ENCODE peak calls at places on chromosomes 12 and 14, in four cellular contexts. Q is stomach; T is cardiac muscle cell; K is CD4-positive, alpha-beta T cell. O is an unnamed sample.

GRCh38 chr12:129716825-129717224 is 187.0 kb downstream of the TMEM132D start:
- DNase-seq in Q (no peak), T (no peak), K (no peak), O (no peak)

GRCh38 chr12:3550839-3551238 is 59.8 kb downstream of the PRMT8 start:
- DNase-seq in Q (no peak), T (no peak), K (no peak), O (no peak)

GRCh38 chr14:29227631-29228030 is 461.0 kb downstream of the FOXG1 start:
- DNase-seq in Q (no peak), T (peak; percentile 32), K (no peak), O (no peak)

GRCh38 chr14:77116194-77116817 is 18.2 kb downstream of the CIPC start:
- DNase-seq in Q (no peak), T (no peak), K (no peak), O (no peak)

GRCh38 chr14:102759416-102759815 is 17.8 kb upstream of the TRAF3 start:
- DNase-seq in Q (no peak), T (no peak), K (no peak), O (no peak)

GRCh38 chr12:113062502-113063395 is 6.2 kb downstream of the DTX1 start:
- DNase-seq in Q (no peak), T (peak; percentile 9), K (no peak), O (no peak)

GRCh38 chr14:56216631-56217379 is 98.6 kb downstream of the PELI2 start:
- DNase-seq in Q (peak; percentile 66), T (peak; percentile 66), K (no peak), O (peak; percentile 54)

GRCh38 chr12:125331342-125332052 is 266.3 kb downstream of the AACS start:
- DNase-seq in Q (no peak), T (peak; percentile 1), K (no peak), O (no peak)

GRCh38 chr12:98329589-98329988 is 185.8 kb upstream of the TMPO start:
- DNase-seq in Q (no peak), T (no peak), K (no peak), O (no peak)

GRCh38 chr12:114347861-114348260 is 58.1 kb downstream of the TBX5 start:
- DNase-seq in Q (no peak), T (no peak), K (no peak), O (no peak)

GRCh38 chr12:105315130-105315529 is 15.4 kb upstream of the C12orf75 start:
- DNase-seq in Q (no peak), T (no peak), K (no peak), O (no peak)

GRCh38 chr12:51392556-51393237 is 1.5 kb upstream of the GALNT6 start:
- DNase-seq in Q (no peak), T (no peak), K (no peak), O (no peak)

GRCh38 chr12:46452061-46452615 is 79.6 kb upstream of the SLC38A2 start:
- DNase-seq in Q (no peak), T (no peak), K (no peak), O (no peak)

GRCh38 chr14:99748529-99748928 is 44.7 kb upstream of the EML1 start:
- DNase-seq in Q (no peak), T (no peak), K (no peak), O (no peak)

GRCh38 chr14:102683399-102684275 is 91.2 kb downstream of the RCOR1 start:
- DNase-seq in Q (peak; percentile 36), T (no peak), K (no peak), O (no peak)

GRCh38 chr14:55245657-55246268 is 25.5 kb upstream of the FBXO34 start:
- DNase-seq in Q (no peak), T (peak; percentile 47), K (peak; percentile 20), O (no peak)

GRCh38 chr14:103184046-103184445 is 60.8 kb downstream of the TNFAIP2 start:
- DNase-seq in Q (no peak), T (no peak), K (no peak), O (no peak)

GRCh38 chr12:57518920-57519757 is 1.2 kb downstream of the DDIT3 start:
- DNase-seq in Q (peak; percentile 43), T (peak; percentile 80), K (no peak), O (no peak)

GRCh38 chr14:68593806-68594536 is 198.9 kb downstream of the ZFP36L1 start:
- DNase-seq in Q (no peak), T (peak; percentile 30), K (no peak), O (no peak)

GRCh38 chr12:122421815-122422737 is at the start of gene CLIP1:
- DNase-seq in Q (peak; percentile 72), T (peak; percentile 78), K (peak; percentile 38), O (peak; percentile 68)

GRCh38 chr12:102480401-102480800 is at the start of gene IGF1:
- DNase-seq in Q (no peak), T (peak; percentile 82), K (no peak), O (no peak)

GRCh38 chr12:25957898-25958253 is 606 bp upstream of the RASSF8 start:
- DNase-seq in Q (no peak), T (peak; percentile 81), K (no peak), O (no peak)

GRCh38 chr14:32038876-32039275 is 38.2 kb upstream of the ARHGAP5 start:
- DNase-seq in Q (no peak), T (peak; percentile 15), K (no peak), O (no peak)

GRCh38 chr12:107912421-107913004 is 138.0 kb downstream of the ASCL4 start:
- DNase-seq in Q (peak; percentile 40), T (peak; percentile 39), K (peak; percentile 19), O (peak; percentile 22)

GRCh38 chr14:81938341-81938740 is 404.7 kb upstream of the SEL1L start:
- DNase-seq in Q (no peak), T (no peak), K (no peak), O (no peak)

GRCh38 chr12:25557830-25558436 is 4.8 kb upstream of the LMNTD1 start:
- DNase-seq in Q (no peak), T (peak; percentile 52), K (no peak), O (no peak)

GRCh38 chr14:70788893-70789292 is 20.4 kb downstream of the MAP3K9 start:
- DNase-seq in Q (no peak), T (no peak), K (no peak), O (no peak)

GRCh38 chr14:59349154-59349772 is 115.9 kb downstream of the GPR135 start:
- DNase-seq in Q (no peak), T (no peak), K (no peak), O (no peak)

GRCh38 chr14:91953170-91953985 is 5.9 kb upstream of the FBLN5 start:
- DNase-seq in Q (no peak), T (no peak), K (no peak), O (no peak)

GRCh38 chr12:54592316-54592715 is 3.9 kb upstream of the PPP1R1A start:
- DNase-seq in Q (no peak), T (peak; percentile 30), K (no peak), O (no peak)

GRCh38 chr14:95524706-95525512 is 8.5 kb upstream of the SYNE3 start:
- DNase-seq in Q (no peak), T (no peak), K (no peak), O (no peak)

GRCh38 chr12:76014007-76014406 is 17.6 kb downstream of the PHLDA1 start:
- DNase-seq in Q (no peak), T (no peak), K (no peak), O (no peak)

GRCh38 chr14:55075628-55076027 is 24.2 kb downstream of the MAPK1IP1L start:
- DNase-seq in Q (no peak), T (no peak), K (no peak), O (no peak)

GRCh38 chr12:20483776-20484175 is 115.4 kb downstream of the PDE3A start:
- DNase-seq in Q (no peak), T (peak; percentile 67), K (no peak), O (no peak)

GRCh38 chr14:74506408-74506807 is 12.8 kb downstream of the ISCA2 start:
- DNase-seq in Q (no peak), T (no peak), K (no peak), O (no peak)

GRCh38 chr12:123808167-123808566 is 46.1 kb downstream of the DNAH10 start:
- DNase-seq in Q (no peak), T (peak; percentile 22), K (no peak), O (no peak)

GRCh38 chr14:100804558-100805309 is 21.2 kb upstream of the MEG3 start:
- DNase-seq in Q (no peak), T (no peak), K (no peak), O (no peak)

DNA sequence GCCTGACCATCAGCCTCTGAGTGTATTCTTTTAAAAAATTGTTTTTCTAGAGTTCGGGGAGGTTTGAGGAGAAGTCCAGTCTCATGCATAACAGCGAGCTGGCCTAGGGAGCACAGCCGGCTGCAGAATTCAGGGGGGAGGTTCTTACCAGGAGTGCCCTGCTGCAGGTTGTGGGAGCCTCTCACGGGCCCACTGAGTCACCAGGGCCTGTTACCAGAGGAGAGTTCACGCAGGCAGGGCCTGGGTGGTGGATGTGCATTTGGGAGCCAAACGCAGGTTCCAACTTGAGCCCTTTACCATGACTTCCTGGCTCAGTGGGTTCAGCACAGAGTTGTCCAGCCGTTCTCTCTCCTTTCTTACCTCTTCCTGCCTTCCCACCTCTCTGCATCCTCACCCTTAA is 14.4 kb downstream of the CD9 start:
- DNase-seq in Q (no peak), T (no peak), K (no peak), O (no peak)
- H3K27ac ChIP-seq in Q (peak overlapping the region; percentile 99), T (no peak overlapping the region), K (no peak overlapping the region), O (peak overlapping the region; percentile 90)

DNA sequence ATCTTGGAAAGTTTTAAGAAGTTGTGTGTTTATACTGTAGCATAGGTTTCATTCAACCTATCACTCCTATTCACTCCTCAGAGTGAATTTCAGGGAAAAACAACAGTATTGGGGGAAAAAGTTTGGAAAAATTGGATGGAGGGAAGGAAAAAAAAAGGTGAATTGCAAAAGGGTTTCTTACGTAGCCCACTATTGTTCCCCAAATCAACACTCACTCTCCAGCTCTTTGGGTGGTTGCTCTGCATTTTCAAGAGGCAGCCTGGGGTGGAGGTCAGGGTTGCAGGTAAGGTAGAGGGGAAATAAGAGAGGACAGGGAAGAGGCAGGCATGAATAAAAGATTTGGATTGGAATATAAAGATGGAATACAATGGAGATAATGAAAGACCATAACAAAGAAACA is 42.3 kb downstream of the BORCS5 start:
- DNase-seq in Q (no peak), T (no peak), K (no peak), O (no peak)
- H3K27ac ChIP-seq in Q (peak overlapping the region; percentile 75), T (no peak overlapping the region), K (no peak overlapping the region), O (peak overlapping the region; percentile 69)

GRCh38 chr12:41683023-41683422 is 461.7 kb downstream of the GXYLT1 start:
- DNase-seq in Q (no peak), T (no peak), K (no peak), O (no peak)
- H3K27ac ChIP-seq in Q (no peak overlapping the region), T (no peak overlapping the region), K (no peak overlapping the region), O (no peak overlapping the region)

DNA sequence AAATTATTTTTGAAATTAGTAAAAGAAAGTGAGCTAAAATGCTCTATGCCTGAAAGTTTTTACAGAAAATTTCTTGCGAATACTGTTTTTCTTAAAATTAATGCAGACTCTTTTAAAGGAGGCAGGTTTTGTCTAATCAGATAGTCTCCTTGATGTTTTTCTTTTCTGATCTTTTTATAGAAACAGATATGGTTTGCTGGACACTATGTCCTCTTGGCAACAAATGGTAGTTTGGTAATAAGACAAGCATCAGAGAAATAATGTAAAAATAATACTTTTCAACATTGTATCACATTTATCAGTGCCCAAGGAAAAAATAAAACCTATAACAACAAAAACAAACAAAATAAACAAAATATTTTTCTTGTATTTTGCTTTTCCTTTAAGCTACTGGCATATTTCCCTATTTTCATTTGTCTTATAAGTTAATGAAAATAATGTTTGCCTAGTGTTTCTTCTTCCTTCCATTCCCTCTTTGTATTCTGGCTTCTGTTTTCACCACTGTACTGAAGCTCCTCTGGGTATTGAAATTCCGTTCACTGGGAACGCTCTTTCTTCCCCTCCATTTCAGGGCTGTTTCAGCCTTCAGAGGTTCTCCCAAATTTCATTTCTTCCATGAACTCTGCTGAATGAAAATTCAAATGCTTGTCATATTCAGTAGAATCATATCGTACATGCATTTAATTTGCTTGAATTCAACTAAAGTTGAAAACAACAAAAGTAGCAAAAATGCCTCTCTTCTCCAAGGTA is 115.3 kb downstream of the TRMT5 start:
- DNase-seq in Q (no peak), T (peak; percentile 11), K (no peak), O (no peak)
- H3K27ac ChIP-seq in Q (no peak overlapping the region), T (no peak overlapping the region), K (no peak overlapping the region), O (peak overlapping the region; percentile 67)

O was measured in left ventricle myocardium inferior.